ENCODE peak calls at places on chromosome 3, in four cellular contexts. J is K562, E is GM12878, I is HepG2. K is an unnamed sample.

GRCh38 chr3:144221771-144222170 is 250.1 kb downstream of the DIPK2A start:
- DNase-seq in J (no peak), E (no peak), I (no peak), K (no peak)

GRCh38 chr3:17070560-17070959 is 185.8 kb downstream of the PLCL2 start:
- DNase-seq in J (no peak), E (no peak), I (no peak), K (peak)

GRCh38 chr3:150544726-150545125 is 1.6 kb downstream of the SERP1 start:
- DNase-seq in J (no peak), E (no peak), I (peak), K (no peak)

GRCh38 chr3:197019535-197019934 is 10.1 kb downstream of the MELTF start:
- DNase-seq in J (no peak), E (no peak), I (no peak), K (no peak)

GRCh38 chr3:137121704-137122314 is 164.0 kb downstream of the IL20RB start:
- DNase-seq in J (no peak), E (peak), I (peak), K (peak)

GRCh38 chr3:110420158-110420641 is 651.4 kb upstream of the NECTIN3 start:
- DNase-seq in J (no peak), E (no peak), I (no peak), K (no peak)

GRCh38 chr3:12644297-12644937 is 19.5 kb downstream of the RAF1 start:
- DNase-seq in J (no peak), E (no peak), I (no peak), K (no peak)

GRCh38 chr3:161217496-161217895 is 3.6 kb upstream of the NMD3 start:
- DNase-seq in J (no peak), E (no peak), I (peak), K (no peak)

GRCh38 chr3:156388469-156389150 is 166.3 kb downstream of the SSR3 start:
- DNase-seq in J (no peak), E (no peak), I (no peak), K (no peak)

GRCh38 chr3:63955036-63955650 is 43.0 kb upstream of the SCAANT1 start:
- DNase-seq in J (no peak), E (no peak), I (no peak), K (no peak)

GRCh38 chr3:136281966-136282554 is 31.9 kb downstream of the PCCB start:
- DNase-seq in J (no peak), E (no peak), I (no peak), K (no peak)

GRCh38 chr3:89227218-89227617 is 119.8 kb downstream of the EPHA3 start:
- DNase-seq in J (no peak), E (no peak), I (no peak), K (no peak)

GRCh38 chr3:106086636-106087035 is 217.8 kb upstream of the CBLB start:
- DNase-seq in J (peak), E (no peak), I (no peak), K (no peak)

GRCh38 chr3:17640466-17640865 is 102.0 kb downstream of the TBC1D5 start:
- DNase-seq in J (no peak), E (no peak), I (no peak), K (no peak)

GRCh38 chr3:128506721-128507120 is 13.7 kb upstream of the GATA2 start:
- DNase-seq in J (no peak), E (no peak), I (no peak), K (no peak)

DNA sequence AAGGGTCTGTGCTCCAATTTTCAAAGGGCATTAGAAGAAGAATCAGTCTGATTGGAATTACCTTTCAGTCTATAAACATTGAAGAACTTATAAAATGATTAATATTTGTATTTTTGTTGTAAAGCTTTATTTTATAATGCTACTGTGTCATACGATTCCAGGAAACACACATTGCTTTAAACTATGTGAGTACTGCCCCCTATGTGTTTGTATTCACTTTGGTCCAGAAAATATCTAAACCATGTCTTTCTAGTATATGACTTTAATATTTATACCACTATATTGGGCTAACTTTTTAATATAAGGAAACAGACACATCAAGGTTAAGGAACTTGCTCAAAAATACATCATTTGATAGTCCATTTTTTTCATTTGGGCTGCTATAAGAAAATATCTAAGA is 3.2 kb upstream of the RIOX2 start:
- DNase-seq in J (no peak), E (no peak), I (no peak), K (no peak)
- TF ChIP-seq FOXK2 in J (no peak), E (no peak), I (no peak), K (no peak)

GRCh38 chr3:113255854-113256615 is 44.7 kb downstream of the BOC start:
- DNase-seq in J (no peak), E (no peak), I (no peak), K (no peak)

GRCh38 chr3:113254171-113254947 is 43.0 kb downstream of the BOC start:
- DNase-seq in J (no peak), E (no peak), I (no peak), K (no peak)

GRCh38 chr3:113258311-113258710 is 47.0 kb downstream of the BOC start:
- DNase-seq in J (no peak), E (no peak), I (no peak), K (no peak)

GRCh38 chr3:113252553-113252952 is 41.2 kb downstream of the BOC start:
- DNase-seq in J (no peak), E (no peak), I (no peak), K (no peak)

GRCh38 chr3:113255100-113255853 is 43.9 kb downstream of the BOC start:
- DNase-seq in J (peak), E (no peak), I (no peak), K (no peak)
- TF ChIP-seq FOXK2 in J (no peak), E (no peak), I (no peak), K (no peak)

GRCh38 chr3:55899887-55900286 is 412.8 kb upstream of the WNT5A start:
- DNase-seq in J (peak), E (no peak), I (peak), K (no peak)
- TF ChIP-seq FOXK2 in J (no peak), E (no peak), I (no peak), K (no peak)

GRCh38 chr3:190281308-190282051 is 40.8 kb downstream of the CLDN1 start:
- DNase-seq in J (no peak), E (no peak), I (peak), K (no peak)
- TF ChIP-seq FOXK2 in J (no peak), E (no peak), I (no peak), K (no peak)

GRCh38 chr3:125990253-125990970 is 21.4 kb downstream of the ROPN1B start:
- DNase-seq in J (peak), E (peak), I (peak), K (peak)
- TF ChIP-seq FOXK2 in J (no peak), E (no peak), I (no peak), K (no peak)

GRCh38 chr3:56467801-56468183 is 475 bp downstream of the ERC2 start:
- DNase-seq in J (no peak), E (no peak), I (no peak), K (peak)
- TF ChIP-seq FOXK2 in J (no peak), E (no peak), I (no peak), K (no peak)

K was measured in HEK293T.